ENCODE peak calls at places on chromosomes 4 and X, in seven cellular contexts. A, G, R, O, B, M and U are unnamed samples.
A peak's percentile ranks its signal among the peaks of the same experiment; 100 is the strongest.

GRCh38 chrX:111283446-111283845 is 13.2 kb upstream of the CAPN6 start:
- DNase-seq in M (no peak), O (no peak), B (no peak), A (no peak), G (no peak), R (no peak), U (no peak)

GRCh38 chrX:123525131-123525725 is 207.6 kb downstream of the THOC2 start:
- DNase-seq in M (no peak), O (no peak), G (no peak), R (no peak), A (no peak), B (no peak), U (no peak)

GRCh38 chr4:149999485-150000074 is 78.7 kb upstream of the DCLK2 start:
- DNase-seq in R (no peak), A (peak; percentile 59), M (peak; percentile 60), O (no peak), G (no peak), B (no peak), U (peak; percentile 16)

GRCh38 chrX:130171446-130172126 is at the start of gene RAB33A:
- DNase-seq in A (peak; percentile 38), O (peak; percentile 18), R (no peak), B (no peak), M (no peak), G (peak; percentile 65), U (no peak)

GRCh38 chr4:78074747-78075146 is 17.6 kb downstream of the FRAS1 start:
- DNase-seq in G (no peak), M (no peak), R (no peak), B (no peak), A (no peak), O (no peak), U (no peak)

GRCh38 chrX:83512111-83512510 is 4.0 kb downstream of the POU3F4 start:
- DNase-seq in B (no peak), R (no peak), O (no peak), M (no peak), G (no peak), A (no peak), U (no peak)

GRCh38 chr4:67087897-67088296 is 457.4 kb downstream of the CENPC start:
- DNase-seq in A (no peak), B (no peak), G (no peak), R (peak; percentile 41), O (no peak), M (peak; percentile 74), U (no peak)

GRCh38 chr4:159027535-159027934 is 75.3 kb upstream of the RAPGEF2 start:
- DNase-seq in A (no peak), O (no peak), G (no peak), M (no peak), R (no peak), B (no peak), U (no peak)

GRCh38 chr4:170089274-170089742 is 448 bp downstream of the AADAT start:
- DNase-seq in A (peak; percentile 49), G (no peak), M (peak; percentile 27), R (no peak), B (no peak), O (no peak), U (peak; percentile 15)

GRCh38 chr4:71713611-71714203 is 70.2 kb downstream of the GC start:
- DNase-seq in B (no peak), M (peak; percentile 79), R (no peak), A (peak; percentile 4), G (no peak), O (no peak), U (no peak)